ENCODE peak calls at places on chromosomes 11 and 22, in four cellular contexts. R, N, S and L are unnamed samples. For H3K4me1, the result is how much of the 10 kb centered on the place peaks cover.

GRCh38 chr11:130555251-130555841 is 106.9 kb downstream of the ADAMTS15 start:
- DNase-seq in R (no peak), N (no peak), S (no peak), L (no peak)

GRCh38 chr22:30575011-30575671 is 676 bp upstream of the GAL3ST1 start:
- DNase-seq in R (no peak), N (no peak), S (no peak), L (peak)

GRCh38 chr11:79507726-79508125 is 66.9 kb upstream of the TENM4 start:
- DNase-seq in R (no peak), N (no peak), S (no peak), L (no peak)

GRCh38 chr11:86660011-86660595 is 12.3 kb downstream of the ME3 start:
- DNase-seq in R (no peak), N (no peak), S (no peak), L (no peak)

GRCh38 chr11:75996523-75997272 is 181.7 kb downstream of the UVRAG start:
- DNase-seq in R (no peak), N (no peak), S (no peak), L (no peak)

GRCh38 chr11:103097279-103097678 is 5.3 kb upstream of the DCUN1D5 start:
- DNase-seq in R (no peak), N (no peak), S (no peak), L (no peak)

GRCh38 chr11:66743271-66743968 is 14.4 kb upstream of the SPTBN2 start:
- DNase-seq in R (no peak), N (peak), S (peak), L (no peak)

GRCh38 chr11:78030429-78031325 is 7.6 kb upstream of the KCTD14 start:
- DNase-seq in R (peak), N (peak), S (peak), L (peak)

GRCh38 chr11:6438979-6439571 is 1.7 kb downstream of the HPX start:
- DNase-seq in R (no peak), N (no peak), S (peak), L (peak)

GRCh38 chr11:47433991-47434786 is 8.0 kb upstream of the PSMC3 start:
- DNase-seq in R (peak), N (no peak), S (peak), L (no peak)

GRCh38 chr22:48353116-48353947 is 1474.3 kb downstream of the BRD1 start:
- DNase-seq in R (no peak), N (peak), S (no peak), L (no peak)

GRCh38 chr11:65718964-65719492 is 1.6 kb downstream of the RNASEH2C start:
- DNase-seq in R (peak), N (no peak), S (peak), L (no peak)

DNA sequence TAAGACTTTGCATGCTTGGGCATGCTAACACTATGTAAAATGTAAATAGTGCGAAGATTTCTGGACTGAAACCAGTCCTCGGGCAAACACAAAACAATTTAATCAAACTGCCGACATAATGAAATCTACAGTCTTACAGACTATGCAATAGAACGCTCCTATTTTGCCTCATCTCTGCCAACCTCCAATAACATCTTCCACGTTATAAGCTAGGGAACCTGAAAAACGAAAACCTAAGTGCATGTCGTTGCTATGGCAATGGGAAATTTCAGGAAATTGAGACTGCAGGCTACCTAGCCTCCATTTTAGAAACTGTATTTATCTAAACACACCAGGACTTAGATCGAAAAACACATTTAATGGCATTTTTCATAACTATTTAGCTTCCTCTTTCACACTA is 1.1 kb downstream of the CSTF3 start:
- DNase-seq in R (no peak), N (no peak), S (no peak), L (no peak)
- H3K4me1 ChIP-seq in R (under half), N (under half), S (under half), L (under half)

GRCh38 chr11:125123947-125124633 is 12.7 kb upstream of the TMEM218 start:
- DNase-seq in R (peak), N (peak), S (peak), L (peak)
- TF ChIP-seq CTCF in R (no peak), N (peak), S (peak), L (peak)

DNA sequence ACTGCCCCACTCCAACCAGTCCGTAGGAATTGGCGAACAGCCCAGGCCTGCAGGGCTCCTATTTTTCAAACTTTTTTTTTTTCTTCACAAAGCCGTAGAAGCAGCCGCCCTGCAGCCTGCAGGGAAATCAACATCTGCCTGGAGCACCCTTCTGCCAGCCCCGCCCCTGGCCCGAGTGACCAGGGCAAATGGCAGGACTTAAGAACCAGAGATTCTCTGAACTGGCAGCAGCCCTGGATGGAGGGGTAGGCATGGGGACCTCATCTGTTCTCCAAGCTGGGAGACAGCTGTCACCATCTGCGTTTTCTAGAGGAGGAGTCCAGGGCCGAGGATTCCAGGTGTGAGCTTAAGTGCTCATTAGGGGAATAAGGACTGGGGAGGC is 5.6 kb downstream of the SCN2B start:
- DNase-seq in R (no peak), N (no peak), S (no peak), L (no peak)
- H3K4me3 ChIP-seq in R (no peak), N (no peak), S (no peak), L (no peak)

GRCh38 chr22:50600541-50600940 is at the start of gene MAPK8IP2:
- DNase-seq in R (no peak), N (peak), S (peak), L (peak)

GRCh38 chr22:50600967-50601668 is 525 bp downstream of the MAPK8IP2 start:
- DNase-seq in R (peak), N (peak), S (no peak), L (peak)

GRCh38 chr22:50599816-50600454 is 658 bp upstream of the MAPK8IP2 start:
- DNase-seq in R (peak), N (peak), S (peak), L (peak)

GRCh38 chr22:50602338-50602700 is 1.7 kb downstream of the MAPK8IP2 start:
- DNase-seq in R (no peak), N (no peak), S (no peak), L (no peak)

GRCh38 chr22:50601669-50602337 is 1.2 kb downstream of the MAPK8IP2 start:
- DNase-seq in R (no peak), N (peak), S (no peak), L (no peak)
- H3K4me1 ChIP-seq in R (under half), N (under half), S (under half), L (under half)

GRCh38 chr11:68956142-68956541 is 24.6 kb downstream of the MRGPRD start:
- DNase-seq in R (no peak), N (no peak), S (no peak), L (no peak)

GRCh38 chr11:68956547-68957254 is 24.1 kb downstream of the MRGPRD start:
- DNase-seq in R (no peak), N (no peak), S (no peak), L (no peak)

GRCh38 chr11:68959465-68960298 is 21.1 kb downstream of the MRGPRD start:
- DNase-seq in R (peak), N (peak), S (no peak), L (no peak)

GRCh38 chr11:68958211-68958610 is 22.6 kb downstream of the MRGPRD start:
- DNase-seq in R (no peak), N (peak), S (no peak), L (no peak)

GRCh38 chr11:68954970-68955958 is 25.5 kb downstream of the MRGPRD start:
- DNase-seq in R (no peak), N (no peak), S (no peak), L (no peak)
- TF ChIP-seq CTCF in R (no peak), N (no peak), S (no peak), L (no peak)

GRCh38 chr11:110429614-110430266 is at the start of gene FDX1:
- DNase-seq in R (peak), N (peak), S (peak), L (peak)

GRCh38 chr11:110430267-110431211 is 791 bp downstream of the FDX1 start:
- DNase-seq in R (peak), N (no peak), S (peak), L (no peak)

GRCh38 chr11:110428040-110428439 is 1.7 kb upstream of the FDX1 start:
- DNase-seq in R (no peak), N (no peak), S (no peak), L (no peak)

GRCh38 chr11:110431212-110432073 is 1.7 kb downstream of the FDX1 start:
- DNase-seq in R (no peak), N (no peak), S (no peak), L (no peak)

DNA sequence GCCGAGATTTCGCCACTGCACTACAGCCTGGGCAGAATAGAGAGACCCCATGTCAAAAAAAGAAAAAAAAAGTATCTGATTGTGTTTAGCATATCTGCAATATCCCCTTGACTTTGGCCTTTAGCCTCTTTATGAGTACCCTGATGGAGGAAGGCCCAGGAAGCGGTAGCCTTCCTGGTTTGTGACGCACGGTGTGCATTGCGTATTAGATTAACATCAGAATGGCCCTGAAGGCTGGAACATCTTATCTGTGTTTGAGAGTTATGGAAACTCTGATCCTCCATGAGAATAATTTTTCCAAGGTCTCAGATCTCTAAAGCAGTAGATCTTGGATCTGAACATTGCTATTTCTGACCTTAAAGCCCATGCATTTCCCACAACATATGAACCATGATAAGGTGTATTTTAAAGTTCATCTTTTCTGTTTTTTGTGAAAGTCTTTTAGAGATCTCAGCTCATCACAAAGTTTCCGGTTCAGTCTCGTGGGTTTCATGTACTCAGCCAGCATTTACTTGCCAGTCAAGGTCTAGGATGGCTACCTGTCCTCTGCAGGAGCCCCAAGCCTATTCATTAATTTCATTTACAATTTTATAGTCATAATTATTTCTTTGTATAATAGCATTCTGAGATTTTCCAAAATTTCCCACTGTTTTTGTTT is 663 bp upstream of the FDX1 start:
- DNase-seq in R (no peak), N (no peak), S (peak), L (no peak)
- H3K4me3 ChIP-seq in R (peak), N (peak), S (peak), L (peak)

DNA sequence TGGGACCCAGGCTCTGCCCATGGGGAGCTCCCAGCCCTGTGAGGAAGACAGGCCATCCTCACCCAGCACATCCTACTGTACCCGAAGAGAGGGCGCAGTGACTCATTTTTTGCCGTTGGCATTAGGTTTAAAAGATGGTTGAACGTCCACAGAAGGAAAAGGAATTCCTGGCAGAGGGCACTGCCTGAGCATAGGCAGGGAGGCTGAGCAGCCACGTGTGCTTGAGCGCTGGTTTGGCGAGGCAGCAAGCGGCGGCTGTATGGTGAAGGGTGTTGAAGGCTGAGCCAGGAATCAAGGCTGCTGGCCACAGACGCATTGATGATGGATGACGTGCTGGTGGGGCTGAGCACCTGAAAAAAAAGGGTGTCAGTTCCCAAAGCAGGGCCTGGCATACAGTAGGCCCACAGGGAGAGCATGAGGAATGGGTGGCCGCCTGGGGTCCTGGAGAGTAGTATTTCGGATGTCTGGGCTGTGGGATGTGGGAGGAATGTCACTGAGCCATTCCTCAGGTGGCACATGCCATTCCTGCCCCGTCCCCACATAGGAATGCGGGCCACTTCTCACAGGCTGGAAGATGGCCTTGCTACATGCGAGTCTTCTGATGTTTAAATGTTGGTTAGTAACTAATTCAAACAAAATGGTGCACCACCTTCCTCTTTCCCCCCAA is 112.5 kb downstream of the KIAA1671 start:
- DNase-seq in R (no peak), N (no peak), S (peak), L (no peak)
- H3K4me1 ChIP-seq in R (under half), N (under half), S (under half), L (under half)

GRCh38 chr11:68021167-68021787 is 9.2 kb upstream of the NDUFS8 start:
- DNase-seq in R (no peak), N (peak), S (peak), L (no peak)

GRCh38 chr11:68019486-68019885 is 9.4 kb downstream of the ALDH3B1 start:
- DNase-seq in R (no peak), N (no peak), S (no peak), L (no peak)

GRCh38 chr11:68018730-68019190 is 8.6 kb downstream of the ALDH3B1 start:
- DNase-seq in R (no peak), N (no peak), S (no peak), L (no peak)

GRCh38 chr11:68022531-68022930 is 8.0 kb upstream of the NDUFS8 start:
- DNase-seq in R (no peak), N (no peak), S (no peak), L (no peak)

GRCh38 chr11:68020575-68020974 is 9.9 kb upstream of the NDUFS8 start:
- DNase-seq in R (no peak), N (no peak), S (peak), L (peak)
- TF ChIP-seq CTCF in R (no peak), N (no peak), S (peak), L (peak)

GRCh38 chr11:1826552-1827094 is 8.2 kb upstream of the SYT8 start:
- DNase-seq in R (no peak), N (peak), S (no peak), L (peak)
- H3K4me3 ChIP-seq in R (no peak), N (no peak), S (no peak), L (no peak)

DNA sequence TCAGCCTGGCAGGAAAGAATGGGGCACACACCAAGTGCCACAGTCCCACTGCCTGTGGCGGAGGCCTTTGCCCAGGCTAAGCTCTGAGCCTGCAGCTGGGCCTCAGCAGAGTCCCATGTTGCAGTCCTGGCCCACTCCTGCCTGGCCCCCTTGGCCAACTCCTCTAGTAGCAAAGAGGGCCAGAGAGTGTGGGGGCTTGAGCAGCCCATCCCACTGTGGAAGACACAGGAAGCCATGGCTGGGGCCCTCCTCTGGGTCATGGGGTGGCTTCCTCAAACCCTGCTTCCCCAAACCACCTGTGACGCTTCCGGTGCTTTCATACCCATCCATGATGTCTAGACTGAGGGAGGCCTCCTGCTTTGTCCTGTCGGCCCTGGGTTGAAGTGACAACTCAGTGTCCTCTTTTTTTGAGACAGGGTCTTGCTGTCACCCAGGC is 5.8 kb downstream of the RPS19BP1 start:
- DNase-seq in R (no peak), N (peak), S (no peak), L (no peak)
- H3K4me1 ChIP-seq in R (under half), N (half or more), S (half or more), L (under half)